ENCODE peak calls at places on chromosomes 7 and 10, in eight cellular contexts. O is BJ, L is H9, F is GM10248, Q is choroid plexus epithelial cell, Z is brain microvascular endothelial cell, I is GM06990, C is chondrocyte. U is an unnamed sample.

GRCh38 chr7:32026076-32026425 is 44.2 kb downstream of the PDE1C start:
- DNase-seq in Z (no peak), Q (no peak), F (no peak), I (no peak), O (no peak), L (no peak), C (no peak), U (no peak)

GRCh38 chr10:71905164-71905563 is 54.1 kb upstream of the PSAP start:
- DNase-seq in C (no peak), Q (no peak), I (no peak), Z (no peak), F (no peak), L (no peak), O (no peak), U (no peak)

GRCh38 chr10:43068781-43069515 is 7.9 kb upstream of the RET start:
- DNase-seq in Q (no peak), I (no peak), C (peak), Z (no peak), F (no peak), O (no peak), L (no peak), U (no peak)

GRCh38 chr7:148286150-148286549 is 304.4 kb upstream of the C7orf33 start:
- DNase-seq in Z (peak), I (no peak), L (no peak), C (no peak), F (no peak), Q (peak), O (no peak), U (no peak)

GRCh38 chr7:55365103-55365679 is at the start of gene LANCL2:
- DNase-seq in C (no peak), Q (peak), O (no peak), Z (no peak), I (no peak), L (peak), F (no peak), U (no peak)

GRCh38 chr10:103759100-103759781 is 96.1 kb downstream of the SH3PXD2A start:
- DNase-seq in I (no peak), F (peak), Q (peak), O (peak), L (no peak), Z (peak), C (no peak), U (no peak)

GRCh38 chr7:91137447-91137846 is 126.8 kb upstream of the FZD1 start:
- DNase-seq in L (no peak), O (no peak), Q (no peak), C (no peak), Z (no peak), I (no peak), F (no peak), U (no peak)

GRCh38 chr10:115355162-115355760 is 262.1 kb downstream of the ATRNL1 start:
- DNase-seq in Z (peak), L (peak), F (peak), O (peak), I (peak), Q (peak), C (no peak), U (peak)

GRCh38 chr10:74822101-74822500 is 4.3 kb upstream of the KAT6B start:
- DNase-seq in I (no peak), Q (no peak), O (no peak), Z (no peak), F (no peak), L (no peak), C (no peak), U (no peak)

GRCh38 chr10:72697711-72698110 is 5.8 kb downstream of the MCU start:
- DNase-seq in O (no peak), I (no peak), C (no peak), F (no peak), L (no peak), Z (no peak), Q (no peak), U (no peak)

GRCh38 chr10:3494131-3494878 is 290.7 kb downstream of the KLF6 start:
- DNase-seq in Z (peak), F (no peak), I (no peak), L (no peak), O (no peak), C (no peak), Q (peak), U (no peak)

GRCh38 chr7:36639826-36640225 is 84.5 kb downstream of the AOAH start:
- DNase-seq in C (no peak), Z (no peak), O (no peak), L (no peak), Q (no peak), I (no peak), F (no peak), U (no peak)

GRCh38 chr7:99926351-99926750 is 3.1 kb downstream of the GJC3 start:
- DNase-seq in F (no peak), L (no peak), C (no peak), I (no peak), O (no peak), Q (no peak), Z (no peak), U (no peak)

GRCh38 chr7:47949703-47950102 is 1.4 kb upstream of the PKD1L1 start:
- DNase-seq in Z (no peak), Q (no peak), F (no peak), O (no peak), L (no peak), I (no peak), C (no peak), U (no peak)

GRCh38 chr7:77799078-77799964 is 748 bp downstream of the PHTF2 start:
- DNase-seq in F (peak), C (no peak), I (no peak), O (no peak), L (peak), Q (peak), Z (peak), U (peak)

GRCh38 chr10:133600657-133601056 is 25.9 kb downstream of the FRG2B start:
- DNase-seq in O (no peak), I (no peak), F (no peak), Q (no peak), L (no peak), Z (no peak), C (no peak), U (no peak)

GRCh38 chr7:48004023-48004422 is 24.6 kb upstream of the HUS1 start:
- DNase-seq in C (no peak), F (no peak), Q (no peak), Z (no peak), I (no peak), L (no peak), O (no peak), U (no peak)

GRCh38 chr10:16049050-16049449 is 188.7 kb upstream of the MINDY3 start:
- DNase-seq in Q (no peak), O (no peak), C (no peak), F (no peak), Z (no peak), I (no peak), L (no peak), U (no peak)

GRCh38 chr7:115689941-115690340 is 340.6 kb downstream of the TFEC start:
- DNase-seq in C (no peak), O (peak), I (no peak), Z (no peak), F (no peak), L (no peak), Q (peak), U (no peak)

GRCh38 chr10:119575506-119575905 is 21.3 kb downstream of the TIAL1 start:
- DNase-seq in O (no peak), C (no peak), L (no peak), F (no peak), I (no peak), Q (peak), Z (peak), U (no peak)

GRCh38 chr10:44890721-44891550 is 20.2 kb upstream of the TMEM72 start:
- DNase-seq in Q (no peak), I (no peak), Z (no peak), O (no peak), L (no peak), C (no peak), F (no peak), U (no peak)

GRCh38 chr7:34034728-34035127 is 129.4 kb downstream of the BMPER start:
- DNase-seq in Q (no peak), F (no peak), I (no peak), C (no peak), Z (no peak), L (no peak), O (no peak), U (no peak)

GRCh38 chr10:68955414-68955785 is 570 bp upstream of the DDX21 start:
- DNase-seq in Z (no peak), I (no peak), L (no peak), C (no peak), O (no peak), Q (no peak), F (no peak), U (no peak)

GRCh38 chr10:28179006-28179405 is 123.9 kb downstream of the MPP7 start:
- DNase-seq in F (no peak), I (no peak), Q (no peak), Z (no peak), O (no peak), L (no peak), C (no peak), U (no peak)

GRCh38 chr7:120586561-120586960 is 271.4 kb downstream of the TSPAN12 start:
- DNase-seq in O (no peak), C (no peak), I (no peak), Z (no peak), Q (no peak), L (no peak), F (no peak), U (no peak)

GRCh38 chr10:86632009-86632800 is 22.1 kb upstream of the OPN4 start:
- DNase-seq in F (peak), O (no peak), C (no peak), Q (no peak), L (peak), I (no peak), Z (no peak), U (peak)

GRCh38 chr7:4712371-4713182 is 30.5 kb downstream of the FOXK1 start:
- DNase-seq in L (no peak), Z (peak), O (peak), Q (peak), I (no peak), C (no peak), F (peak), U (no peak)

GRCh38 chr7:74306737-74307469 is 17.7 kb downstream of the CLIP2 start:
- DNase-seq in Q (peak), Z (peak), L (no peak), I (peak), C (no peak), O (peak), F (peak), U (no peak)

GRCh38 chr7:37514520-37514919 is 65.9 kb upstream of the ELMO1 start:
- DNase-seq in F (no peak), C (no peak), I (no peak), O (no peak), Q (no peak), L (no peak), Z (no peak), U (no peak)

GRCh38 chr10:131804551-131805295 is 96.1 kb upstream of the PPP2R2D start:
- DNase-seq in Z (no peak), I (no peak), Q (no peak), O (no peak), C (no peak), L (no peak), F (no peak), U (no peak)

GRCh38 chr7:21898265-21898930 is 47.3 kb downstream of the CDCA7L start:
- DNase-seq in O (no peak), L (no peak), I (peak), Q (no peak), Z (no peak), C (no peak), F (peak), U (no peak)

GRCh38 chr7:7521259-7521658 is 14.4 kb downstream of the COL28A1 start:
- DNase-seq in Q (no peak), F (no peak), C (no peak), L (no peak), Z (peak), I (no peak), O (no peak), U (no peak)

GRCh38 chr7:142542938-142543337 is 206.3 kb upstream of the PRSS1 start:
- DNase-seq in C (no peak), Q (peak), I (no peak), F (no peak), L (no peak), Z (peak), O (no peak), U (no peak)

GRCh38 chr7:30093351-30094019 is 41.3 kb upstream of the MTURN start:
- DNase-seq in F (no peak), O (no peak), I (no peak), L (no peak), C (no peak), Z (no peak), Q (peak), U (no peak)

GRCh38 chr10:103845983-103846382 is 9.4 kb downstream of the SH3PXD2A start:
- DNase-seq in I (no peak), C (no peak), O (no peak), F (peak), Q (no peak), L (no peak), Z (no peak), U (no peak)

GRCh38 chr7:146773506-146773905 is 656.9 kb downstream of the CNTNAP2 start:
- DNase-seq in O (no peak), F (no peak), I (no peak), Z (peak), L (no peak), C (no peak), Q (peak), U (no peak)

GRCh38 chr7:146768941-146769340 is 652.3 kb downstream of the CNTNAP2 start:
- DNase-seq in C (no peak), F (no peak), L (no peak), O (no peak), Z (no peak), I (no peak), Q (no peak), U (no peak)

DNA sequence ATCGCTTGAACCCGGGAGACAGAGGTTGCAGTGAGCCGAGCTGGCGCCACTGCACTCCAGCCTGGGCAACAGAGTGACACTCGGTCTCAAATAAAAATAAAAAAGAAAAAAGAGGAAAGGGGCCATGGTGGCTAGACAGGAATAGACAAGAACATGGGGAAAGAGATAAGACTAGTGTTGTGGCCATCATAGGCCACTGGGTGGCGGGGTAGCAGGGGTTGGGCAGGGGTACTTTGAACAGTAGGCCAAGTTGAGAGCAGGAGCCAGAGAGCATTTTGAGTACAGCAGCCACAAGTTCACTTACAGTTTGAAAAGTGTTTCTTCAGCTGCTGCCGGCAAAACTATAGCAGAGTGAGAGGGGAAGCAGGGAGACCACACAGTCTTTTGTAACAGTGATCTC is 656.0 kb downstream of the CNTNAP2 start:
- DNase-seq in Q (peak), I (no peak), O (no peak), F (no peak), Z (no peak), C (no peak), L (peak), U (no peak)
- TF ChIP-seq CTCF in Q (peak), I (no peak), O (no peak), F (no peak), Z (peak), C (peak), L (peak), U (peak)

GRCh38 chr10:61943699-61944444 is 42.4 kb downstream of the ARID5B start:
- DNase-seq in C (no peak), F (peak), O (no peak), L (no peak), Q (peak), I (peak), Z (peak), U (no peak)
- TF ChIP-seq CTCF in C (peak), F (no peak), O (no peak), L (no peak), Q (peak), I (no peak), Z (no peak), U (no peak)

GRCh38 chr7:117993377-117994003 is 120.2 kb upstream of the CTTNBP2 start:
- DNase-seq in L (peak), I (peak), O (no peak), Q (peak), F (peak), C (no peak), Z (peak), U (peak)
- TF ChIP-seq CTCF in L (peak), I (peak), O (peak), Q (peak), F (peak), C (peak), Z (peak), U (peak)

DNA sequence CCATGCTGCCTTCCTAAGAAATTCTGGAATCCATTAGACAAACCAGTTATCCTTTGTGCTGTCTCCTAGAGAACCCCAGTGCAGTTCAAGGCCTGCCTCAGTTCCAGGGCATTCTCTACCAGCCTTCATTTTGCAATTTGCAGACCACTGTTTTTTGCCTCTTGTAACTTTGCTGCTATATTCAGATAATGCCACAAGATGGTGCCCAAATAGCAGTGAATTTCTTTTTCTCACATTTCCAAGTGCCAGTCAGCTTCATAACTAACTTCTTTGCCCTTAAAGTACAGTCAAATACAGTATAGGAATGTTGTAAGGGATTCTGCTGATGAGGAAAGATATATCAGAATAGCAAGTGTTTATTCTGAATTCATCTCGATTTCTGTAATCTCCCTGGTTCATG is 25.2 kb downstream of the LOXL4 start:
- DNase-seq in Z (no peak), Q (peak), O (no peak), I (no peak), F (no peak), C (no peak), L (no peak), U (no peak)
- TF ChIP-seq CTCF in Z (peak), Q (peak), O (peak), I (peak), F (no peak), C (peak), L (peak), U (peak)

DNA sequence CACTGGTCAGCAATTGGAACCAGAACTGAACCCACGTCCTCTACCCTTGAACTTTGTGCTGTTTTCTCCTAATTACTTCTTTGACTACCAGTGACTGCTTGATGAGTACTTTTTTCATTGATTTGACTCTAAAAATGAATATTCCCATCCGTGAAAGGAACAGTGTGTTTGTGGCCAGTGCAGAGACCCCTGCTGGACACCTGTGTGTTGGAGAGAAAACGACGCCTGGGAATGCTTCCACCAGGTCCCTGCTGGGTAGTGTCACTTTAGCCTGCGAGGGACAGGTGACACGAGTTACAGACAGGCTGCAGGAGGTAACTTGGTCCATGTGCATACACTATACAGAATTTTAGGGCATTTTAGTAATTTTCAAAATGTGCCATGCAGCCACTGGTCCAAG is 6.8 kb upstream of the GJD4 start:
- DNase-seq in L (no peak), Z (no peak), O (no peak), Q (peak), C (no peak), I (no peak), F (no peak), U (no peak)
- TF ChIP-seq CTCF in L (peak), Z (peak), O (peak), Q (peak), C (peak), I (peak), F (no peak), U (peak)

DNA sequence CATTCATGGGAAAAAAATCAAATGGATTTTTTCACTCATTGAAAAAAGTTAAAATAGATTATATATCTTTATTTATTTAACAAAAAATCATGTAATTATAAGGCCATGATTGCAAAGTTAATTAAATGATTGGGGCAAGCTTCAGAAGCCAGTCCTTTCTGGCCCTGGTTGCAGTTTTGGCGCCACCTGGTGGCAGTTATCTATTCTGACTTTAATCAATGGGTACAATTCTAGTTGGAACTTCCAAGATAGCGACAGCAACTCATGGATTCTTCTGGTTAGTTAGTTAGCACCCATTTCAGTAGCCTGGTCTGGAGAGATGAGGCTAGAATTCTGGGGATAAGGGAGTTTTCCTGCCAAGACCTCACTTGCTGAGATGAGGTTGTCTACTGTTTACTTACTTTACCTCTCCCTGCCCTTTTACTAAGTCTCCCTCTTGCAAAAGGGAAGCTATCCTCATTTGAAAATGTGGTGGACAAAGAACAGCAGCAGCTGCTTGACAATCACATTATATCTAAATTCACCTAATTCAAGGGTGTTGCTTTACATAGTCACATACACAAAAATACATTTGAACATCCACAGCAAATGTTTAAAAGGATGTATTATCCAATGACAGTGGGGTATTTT is 42.3 kb downstream of the NOC3L start:
- DNase-seq in I (no peak), C (no peak), Z (peak), O (no peak), F (peak), L (peak), Q (peak), U (peak)
- TF ChIP-seq CTCF in I (peak), C (peak), Z (peak), O (peak), F (peak), L (peak), Q (peak), U (peak)

DNA sequence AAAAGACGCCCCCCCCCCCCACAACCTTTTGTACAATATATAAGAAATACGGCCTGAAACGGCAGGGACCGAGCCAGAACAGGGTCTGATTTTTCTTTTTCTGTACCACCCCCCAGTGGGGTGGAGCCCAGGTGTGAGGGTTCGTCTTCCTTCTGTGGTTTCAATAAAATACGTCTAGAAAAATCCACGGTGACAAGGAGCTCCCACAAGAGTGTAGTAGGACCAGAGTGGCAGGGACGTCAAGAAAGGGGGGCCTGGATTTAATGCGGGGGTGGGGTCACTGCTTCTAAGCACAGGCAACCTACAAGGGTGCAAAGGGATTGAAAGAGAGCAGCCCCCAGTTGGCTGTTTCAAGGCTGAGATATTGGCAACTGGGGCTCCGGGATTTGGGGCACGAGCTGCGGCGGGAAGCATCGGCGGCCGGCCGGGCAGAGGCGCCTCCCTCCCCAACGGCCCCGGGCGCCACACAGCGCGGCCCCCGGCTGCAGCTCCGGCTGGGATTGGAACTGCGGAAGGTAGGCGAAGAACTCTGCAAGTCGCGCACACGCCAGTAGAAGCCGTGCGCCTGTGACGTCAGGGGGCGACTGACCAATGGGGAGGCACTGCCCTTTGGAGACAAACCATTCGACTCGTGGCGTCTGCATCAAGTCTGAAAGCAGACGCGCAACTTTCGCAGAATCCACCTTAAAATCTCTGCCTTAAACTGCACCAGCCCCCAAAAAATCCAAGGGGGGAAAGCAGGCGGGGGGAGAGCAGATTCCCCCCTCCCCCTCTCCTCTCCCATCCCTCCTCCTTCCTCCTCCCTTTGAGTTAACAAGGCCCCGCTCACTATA is at the start of gene DLX6:
- DNase-seq in I (no peak), Q (no peak), Z (no peak), L (peak), O (no peak), C (no peak), F (no peak), U (no peak)
- TF ChIP-seq CTCF in I (no peak), Q (no peak), Z (no peak), L (no peak), O (no peak), C (no peak), F (no peak), U (no peak)

GRCh38 chr10:8075282-8076260 is 21.1 kb downstream of the GATA3 start:
- DNase-seq in C (no peak), I (no peak), O (no peak), Z (no peak), Q (no peak), F (no peak), L (no peak), U (no peak)
- TF ChIP-seq CTCF in C (peak), I (no peak), O (no peak), Z (no peak), Q (no peak), F (no peak), L (no peak), U (no peak)